ENCODE peak calls at places on chromosomes 16 and 17, in ten cellular contexts. S, F, A, K, Y, R, N, C, M and E are unnamed samples.

GRCh38 chr17:13518271-13519000 is 83.3 kb downstream of the HS3ST3A1 start:
- DNase-seq in S (no peak), M (no peak), C (no peak), N (no peak), A (peak), F (peak), K (no peak), Y (no peak), R (no peak), E (no peak)

GRCh38 chr16:20073203-20074088 is at the start of gene GPR139:
- DNase-seq in A (no peak), Y (no peak), C (no peak), K (no peak), R (peak), N (no peak), M (no peak), S (no peak), F (no peak), E (no peak)

GRCh38 chr17:7328840-7329359 is at the start of gene NEURL4:
- DNase-seq in N (no peak), K (no peak), S (no peak), R (no peak), F (no peak), A (no peak), C (no peak), Y (no peak), M (no peak), E (no peak)

GRCh38 chr16:46830417-46830901 is 521 bp downstream of the C16orf87 start:
- DNase-seq in N (no peak), K (peak), R (peak), C (peak), A (no peak), F (no peak), S (peak), Y (no peak), M (no peak), E (no peak)

GRCh38 chr16:8669481-8669880 is 4.9 kb upstream of the ABAT start:
- DNase-seq in F (no peak), M (no peak), A (no peak), N (no peak), Y (no peak), R (no peak), C (no peak), K (no peak), S (no peak), E (no peak)

GRCh38 chr16:27355610-27356009 is 41.8 kb downstream of the IL4R start:
- DNase-seq in C (no peak), K (peak), A (peak), Y (no peak), R (no peak), M (no peak), F (no peak), S (no peak), N (no peak), E (no peak)

GRCh38 chr17:48998557-48999440 is 1.6 kb downstream of the IGF2BP1 start:
- DNase-seq in K (no peak), N (no peak), F (no peak), A (peak), M (no peak), S (no peak), C (no peak), R (no peak), Y (no peak), E (no peak)

GRCh38 chr16:430904-431303 is 5.5 kb downstream of the RAB11FIP3 start:
- DNase-seq in S (no peak), Y (no peak), A (no peak), F (no peak), R (no peak), K (no peak), M (no peak), N (no peak), C (no peak), E (no peak)

GRCh38 chr17:19242323-19242722 is 5.2 kb downstream of the EPN2 start:
- DNase-seq in N (no peak), R (no peak), F (no peak), C (no peak), A (no peak), K (no peak), S (no peak), M (no peak), Y (no peak), E (no peak)

GRCh38 chr16:31267332-31268032 is 7.7 kb downstream of the ITGAM start:
- DNase-seq in M (no peak), C (no peak), F (no peak), N (no peak), Y (no peak), K (no peak), S (no peak), A (peak), R (no peak), E (no peak)

GRCh38 chr16:2339521-2340484 is 725 bp downstream of the ABCA3 start:
- DNase-seq in A (peak), C (peak), R (peak), N (no peak), K (peak), F (no peak), Y (no peak), M (peak), S (peak), E (peak)

GRCh38 chr16:89737341-89738071 is 16.2 kb downstream of the ZNF276 start:
- DNase-seq in F (no peak), Y (no peak), M (no peak), S (no peak), C (peak), K (no peak), R (no peak), N (no peak), A (no peak), E (no peak)